ENCODE peak calls at places on chromosomes 4 and X, in five cellular contexts. G is A549, L is transverse colon, P is suprapubic skin, J is stomach. T is an unnamed sample.

GRCh38 chr4:118821590-118822293 is 14.2 kb downstream of the SEC24D start:
- DNase-seq in G (no peak), L (no peak), P (no peak), J (no peak), T (no peak)

GRCh38 chrX:96682516-96682915 is 2.1 kb upstream of the DIAPH2 start:
- DNase-seq in G (no peak), L (no peak), P (no peak), J (no peak), T (no peak)

GRCh38 chr4:31415629-31416028 is 695.5 kb downstream of the PCDH7 start:
- DNase-seq in G (no peak), L (no peak), P (no peak), J (no peak), T (no peak)

GRCh38 chrX:119410027-119410819 is 11.1 kb downstream of the SLC25A43 start:
- DNase-seq in G (peak; percentile 46), L (peak; percentile 80), P (peak; percentile 72), J (peak; percentile 60), T (peak; percentile 35)

GRCh38 chrX:149877636-149878035 is 3.3 kb upstream of the MAGEA8 start:
- DNase-seq in G (no peak), L (no peak), P (no peak), J (no peak), T (no peak)

GRCh38 chrX:40945366-40945713 is 139.9 kb upstream of the USP9X start:
- DNase-seq in G (peak; percentile 74), L (peak; percentile 26), P (no peak), J (no peak), T (no peak)

GRCh38 chr4:147975902-147976301 is 244.0 kb downstream of the ARHGAP10 start:
- DNase-seq in G (no peak), L (no peak), P (no peak), J (no peak), T (no peak)

GRCh38 chrX:24877854-24878650 is 137.7 kb downstream of the ARX start:
- DNase-seq in G (peak; percentile 7), L (no peak), P (no peak), J (no peak), T (no peak)

GRCh38 chrX:1673337-1673736 is 58.5 kb downstream of the ASMT start:
- DNase-seq in G (peak; percentile 29), L (peak; percentile 28), P (no peak), J (no peak), T (no peak)

GRCh38 chrX:16671005-16671404 is 21.0 kb downstream of the S100G start:
- DNase-seq in G (peak; percentile 43), L (no peak), P (no peak), J (no peak), T (no peak)

GRCh38 chr4:68738036-68738435 is 67.6 kb upstream of the UGT2B15 start:
- DNase-seq in G (no peak), L (no peak), P (no peak), J (no peak), T (no peak)

GRCh38 chr4:70183168-70183939 is 12.2 kb upstream of the ODAM start:
- DNase-seq in G (peak; percentile 0), L (peak; percentile 7), P (no peak), J (peak; percentile 28), T (no peak)

GRCh38 chr4:148315049-148315448 is 127.2 kb downstream of the NR3C2 start:
- DNase-seq in G (no peak), L (no peak), P (no peak), J (no peak), T (no peak)

GRCh38 chr4:151227731-151228130 is 49.2 kb upstream of the PRSS48 start:
- DNase-seq in G (no peak), L (peak; percentile 18), P (peak; percentile 78), J (no peak), T (peak; percentile 56)

GRCh38 chrX:39857780-39858179 is 240.0 kb downstream of the BCOR start:
- DNase-seq in G (no peak), L (no peak), P (no peak), J (no peak), T (no peak)

GRCh38 chr4:187617117-187617516 is 378.5 kb upstream of the ZFP42 start:
- DNase-seq in G (no peak), L (no peak), P (no peak), J (no peak), T (no peak)

GRCh38 chr4:111399523-111400135 is 745.6 kb upstream of the FAM241A start:
- DNase-seq in G (no peak), L (no peak), P (no peak), J (no peak), T (no peak)

GRCh38 chr4:99447079-99447478 is 11.9 kb upstream of the ADH7 start:
- DNase-seq in G (no peak), L (no peak), P (no peak), J (no peak), T (no peak)

GRCh38 chr4:55012363-55013255 is 112.8 kb downstream of the KDR start:
- DNase-seq in G (no peak), L (no peak), P (no peak), J (no peak), T (no peak)

GRCh38 chrX:128975716-128976115 is 547.6 kb downstream of the SMARCA1 start:
- DNase-seq in G (peak; percentile 17), L (peak; percentile 39), P (no peak), J (peak; percentile 51), T (no peak)

GRCh38 chr4:154872198-154872597 is 91.1 kb downstream of the RBM46 start:
- DNase-seq in G (no peak), L (no peak), P (no peak), J (no peak), T (no peak)

GRCh38 chr4:100008048-100008447 is 58.0 kb upstream of the H2AZ1 start:
- DNase-seq in G (no peak), L (no peak), P (no peak), J (no peak), T (no peak)

GRCh38 chr4:113616443-113616842 is 145.1 kb downstream of the CAMK2D start:
- DNase-seq in G (no peak), L (no peak), P (no peak), J (no peak), T (no peak)

GRCh38 chrX:64377753-64378152 is 17.5 kb downstream of the MTMR8 start:
- DNase-seq in G (no peak), L (no peak), P (no peak), J (no peak), T (no peak)

GRCh38 chr4:20376070-20376469 is 124.4 kb downstream of the SLIT2 start:
- DNase-seq in G (no peak), L (no peak), P (no peak), J (no peak), T (no peak)

GRCh38 chr4:55545681-55546632 is 752 bp downstream of the CLOCK start:
- DNase-seq in G (peak; percentile 21), L (peak; percentile 80), P (peak; percentile 84), J (peak; percentile 83), T (peak; percentile 86)

GRCh38 chr4:71231753-71232420 is 106.9 kb upstream of the SLC4A4 start:
- DNase-seq in G (no peak), L (no peak), P (no peak), J (no peak), T (no peak)

GRCh38 chr4:52968241-52968640 is 106.1 kb downstream of the RASL11B start:
- DNase-seq in G (no peak), L (no peak), P (no peak), J (no peak), T (no peak)

GRCh38 chr4:853416-853781 is 27.5 kb upstream of the CPLX1 start:
- DNase-seq in G (no peak), L (no peak), P (peak; percentile 47), J (no peak), T (no peak)

GRCh38 chr4:165874799-165875371 is 1.8 kb downstream of the TLL1 start:
- DNase-seq in G (peak; percentile 5), L (peak; percentile 17), P (no peak), J (no peak), T (no peak)
- H3K27ac ChIP-seq in G (no peak overlapping the region), L (no peak overlapping the region), P (peak overlapping the region; percentile 74), J (peak overlapping the region; percentile 67), T (no peak overlapping the region)

GRCh38 chr4:122803788-122804208 is 22.8 kb upstream of the FGF2 start:
- DNase-seq in G (no peak), L (no peak), P (no peak), J (no peak), T (no peak)
- TF ChIP-seq EP300 in G (no peak), L (no peak), P (no peak), J (no peak), T (no peak)

DNA sequence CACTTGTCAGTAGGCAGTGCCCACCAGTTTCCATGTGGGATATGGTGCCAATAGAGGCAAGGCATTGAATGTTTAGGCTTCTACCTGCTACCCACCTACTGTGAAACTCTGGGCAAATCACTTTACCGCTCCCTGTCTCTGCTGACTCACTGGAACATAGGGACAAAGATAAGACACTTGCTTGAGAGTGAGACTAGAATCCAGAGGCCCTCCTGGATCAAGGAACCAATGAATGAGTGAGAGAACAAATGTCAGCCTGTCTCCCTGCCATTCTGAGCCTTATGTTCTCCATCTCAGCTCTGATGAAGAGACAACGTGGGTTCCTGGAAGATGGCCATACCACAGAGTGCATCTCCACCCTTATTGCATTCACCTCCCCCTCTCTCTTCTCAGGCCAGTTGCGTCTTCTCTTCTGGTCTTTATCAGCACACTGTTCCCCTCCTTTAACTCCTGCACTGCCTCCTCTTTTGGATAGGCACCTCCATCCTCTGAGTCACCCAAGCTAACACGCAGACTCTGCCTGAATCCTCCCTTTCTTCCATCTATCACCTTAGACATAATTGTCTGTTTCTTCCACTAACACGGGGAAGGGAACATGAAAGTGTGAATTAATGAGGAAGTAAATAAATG is 15.3 kb upstream of the PRRG3 start:
- DNase-seq in G (no peak), L (no peak), P (no peak), J (no peak), T (no peak)
- H3K27ac ChIP-seq in G (no peak overlapping the region), L (no peak overlapping the region), P (no peak overlapping the region), J (no peak overlapping the region), T (no peak overlapping the region)

DNA sequence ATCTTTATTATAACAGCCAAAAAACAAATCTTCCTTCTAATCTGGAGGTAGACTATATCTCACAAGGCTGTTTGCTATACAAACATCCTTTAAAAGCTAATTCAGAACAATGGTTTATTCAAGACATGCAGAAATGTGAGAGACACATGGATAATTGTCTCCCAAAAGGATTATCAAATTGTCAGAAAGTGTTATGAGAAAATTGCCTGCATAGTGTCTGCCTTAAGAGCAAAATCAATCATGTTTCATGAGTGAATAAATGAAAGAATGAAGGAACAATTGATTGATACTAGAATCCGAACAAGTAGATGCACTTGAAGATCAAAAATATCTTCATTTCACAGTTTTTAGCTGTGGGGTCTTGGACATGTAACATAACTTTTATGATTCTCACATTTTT is 621.7 kb upstream of the BOD1L1 start:
- DNase-seq in G (no peak), L (no peak), P (no peak), J (no peak), T (no peak)
- TF ChIP-seq EP300 in G (no peak), L (no peak), P (no peak), J (no peak), T (no peak)

DNA sequence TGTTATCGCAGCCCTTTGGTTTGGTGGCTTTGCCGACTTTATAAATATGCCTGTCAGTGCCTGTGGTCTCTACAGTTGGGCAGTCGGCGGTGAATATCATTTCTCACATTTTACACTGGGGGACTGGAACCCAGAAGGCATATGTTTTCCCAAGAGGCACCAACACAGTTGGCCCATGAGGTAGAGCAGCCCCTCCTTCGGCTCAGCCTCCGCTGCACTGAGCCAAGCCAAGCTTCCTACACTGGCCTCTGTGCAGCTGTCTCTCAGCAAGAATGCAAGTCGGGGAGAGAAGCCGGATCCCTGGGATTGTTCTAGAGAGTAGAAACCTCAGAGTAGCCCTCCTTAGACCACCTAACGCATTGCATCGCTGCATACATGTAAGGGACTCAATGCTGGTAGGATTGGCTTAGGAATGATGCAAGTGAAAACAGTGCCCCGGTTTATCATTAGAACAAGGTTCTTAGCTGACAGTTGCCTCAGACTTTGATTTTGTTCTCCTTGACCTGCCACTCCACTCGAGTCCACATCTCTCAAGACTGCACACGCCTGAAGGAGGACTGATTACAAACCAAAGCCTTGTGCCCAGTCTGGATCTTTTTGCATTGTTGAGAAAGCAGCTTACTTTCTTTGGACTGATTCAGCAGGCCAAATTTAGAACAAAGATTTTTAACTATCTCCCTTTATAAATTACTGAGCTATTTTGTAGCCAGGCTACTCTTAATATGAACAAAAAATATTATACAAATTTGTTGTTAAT is 125.4 kb downstream of the PTTG2 start:
- DNase-seq in G (no peak), L (no peak), P (no peak), J (no peak), T (no peak)
- H3K27ac ChIP-seq in G (no peak overlapping the region), L (peak overlapping the region; percentile 1), P (no peak overlapping the region), J (peak overlapping the region; percentile 76), T (peak overlapping the region; percentile 59)